ENCODE peak calls at places on chromosomes 16 and 17, in nine cellular contexts. One of them, this sample, is unnamed.

GRCh38 chr17:76365256-76365903 is 11.7 kb upstream of the PRPSAP1 start:
- DNase-seq in EH: no peak
- DNase-seq in Calu3: no peak
- DNase-seq in Caco-2: no peak
- DNase-seq in omental fat pad: no peak
- DNase-seq in NCI-H2171 treated with DMSO at 0.1 percent for 48 hours: peak
- DNase-seq in SW 1271: no peak
- DNase-seq in hepatocyte: no peak
- DNase-seq in ACHN: no peak
- DNase-seq in this sample: no peak

GRCh38 chr17:28345420-28346198 is 10.0 kb downstream of the TNFAIP1 start:
- DNase-seq in EH: peak
- DNase-seq in Calu3: no peak
- DNase-seq in Caco-2: no peak
- DNase-seq in omental fat pad: no peak
- DNase-seq in NCI-H2171 treated with DMSO at 0.1 percent for 48 hours: no peak
- DNase-seq in SW 1271: no peak
- DNase-seq in hepatocyte: no peak
- DNase-seq in ACHN: peak
- DNase-seq in this sample: peak

GRCh38 chr16:78605548-78606097 is 506.2 kb downstream of the WWOX start:
- DNase-seq in EH: no peak
- DNase-seq in Calu3: no peak
- DNase-seq in Caco-2: no peak
- DNase-seq in omental fat pad: no peak
- DNase-seq in NCI-H2171 treated with DMSO at 0.1 percent for 48 hours: no peak
- DNase-seq in SW 1271: no peak
- DNase-seq in hepatocyte: no peak
- DNase-seq in ACHN: no peak
- DNase-seq in this sample: no peak

GRCh38 chr17:61065263-61065773 is 334.3 kb upstream of the TBX2 start:
- DNase-seq in EH: peak
- DNase-seq in Calu3: no peak
- DNase-seq in Caco-2: peak
- DNase-seq in omental fat pad: no peak
- DNase-seq in NCI-H2171 treated with DMSO at 0.1 percent for 48 hours: no peak
- DNase-seq in SW 1271: no peak
- DNase-seq in hepatocyte: peak
- DNase-seq in ACHN: peak
- DNase-seq in this sample: no peak

GRCh38 chr16:38941-39892 is 14.2 kb downstream of the POLR3K start:
- DNase-seq in EH: no peak
- DNase-seq in Calu3: peak
- DNase-seq in Caco-2: no peak
- DNase-seq in omental fat pad: no peak
- DNase-seq in NCI-H2171 treated with DMSO at 0.1 percent for 48 hours: no peak
- DNase-seq in SW 1271: no peak
- DNase-seq in hepatocyte: peak
- DNase-seq in ACHN: no peak
- DNase-seq in this sample: peak

GRCh38 chr16:48117217-48118105 is 38.3 kb downstream of the ABCC12 start:
- DNase-seq in EH: peak
- DNase-seq in Calu3: peak
- DNase-seq in Caco-2: peak
- DNase-seq in omental fat pad: no peak
- DNase-seq in NCI-H2171 treated with DMSO at 0.1 percent for 48 hours: peak
- DNase-seq in SW 1271: no peak
- DNase-seq in hepatocyte: peak
- DNase-seq in ACHN: peak
- DNase-seq in this sample: peak

GRCh38 chr17:42908872-42909700 is 8.5 kb downstream of the G6PC1 start:
- DNase-seq in EH: peak
- DNase-seq in Calu3: no peak
- DNase-seq in Caco-2: no peak
- DNase-seq in omental fat pad: no peak
- DNase-seq in NCI-H2171 treated with DMSO at 0.1 percent for 48 hours: no peak
- DNase-seq in SW 1271: no peak
- DNase-seq in hepatocyte: no peak
- DNase-seq in ACHN: no peak
- DNase-seq in this sample: no peak

GRCh38 chr17:20141201-20141999 is 132.2 kb downstream of the SPECC1 start:
- DNase-seq in EH: no peak
- DNase-seq in Calu3: no peak
- DNase-seq in Caco-2: no peak
- DNase-seq in omental fat pad: no peak
- DNase-seq in NCI-H2171 treated with DMSO at 0.1 percent for 48 hours: no peak
- DNase-seq in SW 1271: no peak
- DNase-seq in hepatocyte: no peak
- DNase-seq in ACHN: no peak
- DNase-seq in this sample: no peak

GRCh38 chr17:51325471-51325870 is 65.1 kb downstream of the UTP18 start:
- DNase-seq in EH: no peak
- DNase-seq in Calu3: no peak
- DNase-seq in Caco-2: no peak
- DNase-seq in omental fat pad: no peak
- DNase-seq in NCI-H2171 treated with DMSO at 0.1 percent for 48 hours: no peak
- DNase-seq in SW 1271: no peak
- DNase-seq in hepatocyte: no peak
- DNase-seq in ACHN: no peak
- DNase-seq in this sample: no peak

GRCh38 chr17:18248300-18248731 is 10.2 kb downstream of the FLII start:
- DNase-seq in EH: peak
- DNase-seq in Calu3: peak
- DNase-seq in Caco-2: peak
- DNase-seq in omental fat pad: no peak
- DNase-seq in NCI-H2171 treated with DMSO at 0.1 percent for 48 hours: peak
- DNase-seq in SW 1271: peak
- DNase-seq in hepatocyte: peak
- DNase-seq in ACHN: peak
- DNase-seq in this sample: peak

GRCh38 chr17:50829336-50829735 is 6.0 kb upstream of the WFIKKN2 start:
- DNase-seq in EH: no peak
- DNase-seq in Calu3: no peak
- DNase-seq in Caco-2: no peak
- DNase-seq in omental fat pad: no peak
- DNase-seq in NCI-H2171 treated with DMSO at 0.1 percent for 48 hours: no peak
- DNase-seq in SW 1271: no peak
- DNase-seq in hepatocyte: no peak
- DNase-seq in ACHN: no peak
- DNase-seq in this sample: no peak

GRCh38 chr17:64045176-64045575 is 24.7 kb upstream of the ICAM2 start:
- DNase-seq in EH: no peak
- DNase-seq in Calu3: no peak
- DNase-seq in Caco-2: no peak
- DNase-seq in omental fat pad: no peak
- DNase-seq in NCI-H2171 treated with DMSO at 0.1 percent for 48 hours: no peak
- DNase-seq in SW 1271: no peak
- DNase-seq in hepatocyte: no peak
- DNase-seq in ACHN: no peak
- DNase-seq in this sample: no peak

GRCh38 chr17:49431743-49432142 is 17.1 kb upstream of the PHB1 start:
- DNase-seq in EH: no peak
- DNase-seq in Calu3: no peak
- DNase-seq in Caco-2: no peak
- DNase-seq in omental fat pad: no peak
- DNase-seq in NCI-H2171 treated with DMSO at 0.1 percent for 48 hours: no peak
- DNase-seq in SW 1271: no peak
- DNase-seq in hepatocyte: no peak
- DNase-seq in ACHN: no peak
- DNase-seq in this sample: no peak

GRCh38 chr17:15388356-15389046 is 47.1 kb upstream of the TEKT3 start:
- DNase-seq in EH: no peak
- DNase-seq in Calu3: no peak
- DNase-seq in Caco-2: no peak
- DNase-seq in omental fat pad: no peak
- DNase-seq in NCI-H2171 treated with DMSO at 0.1 percent for 48 hours: no peak
- DNase-seq in SW 1271: no peak
- DNase-seq in hepatocyte: no peak
- DNase-seq in ACHN: no peak
- DNase-seq in this sample: no peak

GRCh38 chr16:27706803-27707685 is 157.1 kb downstream of the KATNIP start:
- DNase-seq in EH: no peak
- DNase-seq in Calu3: no peak
- DNase-seq in Caco-2: no peak
- DNase-seq in omental fat pad: no peak
- DNase-seq in NCI-H2171 treated with DMSO at 0.1 percent for 48 hours: no peak
- DNase-seq in SW 1271: no peak
- DNase-seq in hepatocyte: no peak
- DNase-seq in ACHN: no peak
- DNase-seq in this sample: no peak

GRCh38 chr16:2511128-2511785 is 2.5 kb upstream of the ATP6V0C start:
- DNase-seq in EH: peak
- DNase-seq in Calu3: no peak
- DNase-seq in Caco-2: no peak
- DNase-seq in omental fat pad: peak
- DNase-seq in NCI-H2171 treated with DMSO at 0.1 percent for 48 hours: no peak
- DNase-seq in SW 1271: no peak
- DNase-seq in hepatocyte: peak
- DNase-seq in ACHN: peak
- DNase-seq in this sample: no peak

GRCh38 chr17:1724351-1724868 is at the start of gene WDR81:
- DNase-seq in EH: peak
- DNase-seq in Calu3: peak
- DNase-seq in Caco-2: peak
- DNase-seq in omental fat pad: peak
- DNase-seq in NCI-H2171 treated with DMSO at 0.1 percent for 48 hours: peak
- DNase-seq in SW 1271: peak
- DNase-seq in hepatocyte: peak
- DNase-seq in ACHN: peak
- DNase-seq in this sample: peak

GRCh38 chr17:36899250-36900129 is 37.8 kb upstream of the LHX1 start:
- DNase-seq in EH: no peak
- DNase-seq in Calu3: no peak
- DNase-seq in Caco-2: no peak
- DNase-seq in omental fat pad: no peak
- DNase-seq in NCI-H2171 treated with DMSO at 0.1 percent for 48 hours: peak
- DNase-seq in SW 1271: no peak
- DNase-seq in hepatocyte: no peak
- DNase-seq in ACHN: peak
- DNase-seq in this sample: no peak

GRCh38 chr16:69324013-69324531 is 6.3 kb downstream of the PDF start:
- DNase-seq in EH: peak
- DNase-seq in Calu3: no peak
- DNase-seq in Caco-2: no peak
- DNase-seq in omental fat pad: no peak
- DNase-seq in NCI-H2171 treated with DMSO at 0.1 percent for 48 hours: no peak
- DNase-seq in SW 1271: no peak
- DNase-seq in hepatocyte: peak
- DNase-seq in ACHN: no peak
- DNase-seq in this sample: no peak

GRCh38 chr17:80474231-80474932 is 2.0 kb downstream of the NPTX1 start:
- DNase-seq in EH: peak
- DNase-seq in Calu3: no peak
- DNase-seq in Caco-2: peak
- DNase-seq in omental fat pad: no peak
- DNase-seq in NCI-H2171 treated with DMSO at 0.1 percent for 48 hours: peak
- DNase-seq in SW 1271: peak
- DNase-seq in hepatocyte: peak
- DNase-seq in ACHN: peak
- DNase-seq in this sample: no peak

GRCh38 chr17:63476857-63477470 is at the start of gene ACE:
- DNase-seq in EH: peak
- DNase-seq in Calu3: peak
- DNase-seq in Caco-2: peak
- DNase-seq in omental fat pad: no peak
- DNase-seq in NCI-H2171 treated with DMSO at 0.1 percent for 48 hours: peak
- DNase-seq in SW 1271: no peak
- DNase-seq in hepatocyte: peak
- DNase-seq in ACHN: peak
- DNase-seq in this sample: no peak

GRCh38 chr17:61722398-61722797 is 131.4 kb upstream of the NACA2 start:
- DNase-seq in EH: no peak
- DNase-seq in Calu3: no peak
- DNase-seq in Caco-2: no peak
- DNase-seq in omental fat pad: no peak
- DNase-seq in NCI-H2171 treated with DMSO at 0.1 percent for 48 hours: no peak
- DNase-seq in SW 1271: no peak
- DNase-seq in hepatocyte: no peak
- DNase-seq in ACHN: no peak
- DNase-seq in this sample: no peak

GRCh38 chr17:7886227-7887037 is 2.2 kb upstream of the CHD3 start:
- DNase-seq in EH: peak
- DNase-seq in Calu3: peak
- DNase-seq in Caco-2: peak
- DNase-seq in omental fat pad: no peak
- DNase-seq in NCI-H2171 treated with DMSO at 0.1 percent for 48 hours: peak
- DNase-seq in SW 1271: no peak
- DNase-seq in hepatocyte: peak
- DNase-seq in ACHN: peak
- DNase-seq in this sample: peak

GRCh38 chr17:30915833-30916611 is 5.7 kb upstream of the ADAP2 start:
- DNase-seq in EH: no peak
- DNase-seq in Calu3: no peak
- DNase-seq in Caco-2: no peak
- DNase-seq in omental fat pad: no peak
- DNase-seq in NCI-H2171 treated with DMSO at 0.1 percent for 48 hours: no peak
- DNase-seq in SW 1271: no peak
- DNase-seq in hepatocyte: no peak
- DNase-seq in ACHN: no peak
- DNase-seq in this sample: no peak

GRCh38 chr16:84737658-84738057 is 37.9 kb downstream of the USP10 start:
- DNase-seq in EH: no peak
- DNase-seq in Calu3: peak
- DNase-seq in Caco-2: no peak
- DNase-seq in omental fat pad: no peak
- DNase-seq in NCI-H2171 treated with DMSO at 0.1 percent for 48 hours: peak
- DNase-seq in SW 1271: no peak
- DNase-seq in hepatocyte: no peak
- DNase-seq in ACHN: no peak
- DNase-seq in this sample: peak

GRCh38 chr17:73513426-73513825 is 130.8 kb downstream of the SDK2 start:
- DNase-seq in EH: no peak
- DNase-seq in Calu3: no peak
- DNase-seq in Caco-2: no peak
- DNase-seq in omental fat pad: no peak
- DNase-seq in NCI-H2171 treated with DMSO at 0.1 percent for 48 hours: no peak
- DNase-seq in SW 1271: no peak
- DNase-seq in hepatocyte: no peak
- DNase-seq in ACHN: no peak
- DNase-seq in this sample: no peak